ENCODE peak calls at places on chromosomes 5 and 9, in six cellular contexts. C is A549; T is fibroblast of the aortic adventitia; S is Peyer's patch; N is CD8-positive, alpha-beta T cell; H is fibroblast of villous mesenchyme. Q is an unnamed sample.

GRCh38 chr5:31827862-31828261 is 188.9 kb downstream of the PDZD2 start:
- DNase-seq in C (no peak), T (no peak), S (no peak), N (no peak), H (peak; percentile 22), Q (no peak)

GRCh38 chr5:83026930-83027687 is 50.1 kb downstream of the TMEM167A start:
- DNase-seq in C (no peak), T (no peak), S (no peak), N (no peak), H (peak; percentile 8), Q (no peak)

GRCh38 chr9:138010274-138010800 is 132.8 kb downstream of the CACNA1B start:
- DNase-seq in C (no peak), T (no peak), S (no peak), N (no peak), H (no peak), Q (no peak)

GRCh38 chr5:82274343-82275266 is 3.5 kb downstream of the RPS23 start:
- DNase-seq in C (peak; percentile 16), T (no peak), S (no peak), N (no peak), H (no peak), Q (no peak)

GRCh38 chr5:68555891-68556689 is 340.5 kb downstream of the PIK3R1 start:
- DNase-seq in C (no peak), T (peak; percentile 15), S (no peak), N (no peak), H (no peak), Q (no peak)

GRCh38 chr5:1281038-1281882 is 13.6 kb downstream of the TERT start:
- DNase-seq in C (no peak), T (no peak), S (peak; percentile 19), N (no peak), H (no peak), Q (no peak)

GRCh38 chr5:81779125-81779934 is 28.4 kb upstream of the SSBP2 start:
- DNase-seq in C (no peak), T (peak; percentile 65), S (peak; percentile 68), N (no peak), H (peak; percentile 59), Q (no peak)

GRCh38 chr5:173890195-173890951 is 2.2 kb downstream of the CPEB4 start:
- DNase-seq in C (peak; percentile 48), T (peak; percentile 66), S (no peak), N (no peak), H (peak; percentile 28), Q (no peak)

GRCh38 chr9:127349483-127350127 is 47.4 kb upstream of the SLC2A8 start:
- DNase-seq in C (no peak), T (no peak), S (no peak), N (no peak), H (no peak), Q (no peak)

GRCh38 chr5:122500245-122501086 is 188.4 kb downstream of the SNCAIP start:
- DNase-seq in C (peak; percentile 56), T (peak; percentile 74), S (no peak), N (no peak), H (peak; percentile 65), Q (peak; percentile 24)

GRCh38 chr9:84575705-84576104 is 93.8 kb upstream of the NTRK2 start:
- DNase-seq in C (no peak), T (no peak), S (no peak), N (no peak), H (no peak), Q (no peak)

GRCh38 chr9:17018001-17018491 is 116.8 kb upstream of the CNTLN start:
- DNase-seq in C (no peak), T (peak; percentile 81), S (no peak), N (no peak), H (no peak), Q (peak; percentile 76)

GRCh38 chr9:104748359-104749031 is 1.0 kb downstream of the NIPSNAP3A start:
- DNase-seq in C (peak; percentile 28), T (peak; percentile 48), S (no peak), N (no peak), H (peak; percentile 26), Q (no peak)

GRCh38 chr5:119383008-119383407 is 27.2 kb downstream of the TNFAIP8 start:
- DNase-seq in C (no peak), T (no peak), S (no peak), N (no peak), H (no peak), Q (no peak)

GRCh38 chr5:35369965-35370790 is 139.9 kb upstream of the PRLR start:
- DNase-seq in C (no peak), T (no peak), S (no peak), N (no peak), H (no peak), Q (no peak)

GRCh38 chr9:130664191-130665028 is at the start of gene PRDM12:
- DNase-seq in C (peak; percentile 47), T (no peak), S (no peak), N (no peak), H (no peak), Q (no peak)

GRCh38 chr5:74318985-74319563 is 321.5 kb downstream of the ENC1 start:
- DNase-seq in C (peak; percentile 46), T (peak; percentile 46), S (no peak), N (no peak), H (peak; percentile 35), Q (no peak)

GRCh38 chr5:103207653-103208052 is 50.9 kb upstream of the MACIR start:
- DNase-seq in C (no peak), T (peak; percentile 44), S (no peak), N (no peak), H (peak; percentile 22), Q (no peak)

GRCh38 chr9:81318571-81318970 is 370.8 kb downstream of the TLE1 start:
- DNase-seq in C (peak; percentile 51), T (peak; percentile 10), S (no peak), N (no peak), H (peak; percentile 76), Q (peak; percentile 18)

GRCh38 chr9:124298646-124299235 is 41.0 kb downstream of the NEK6 start:
- DNase-seq in C (no peak), T (no peak), S (no peak), N (no peak), H (peak; percentile 45), Q (no peak)

GRCh38 chr9:135568026-135568425 is 6.5 kb downstream of the PAEP start:
- DNase-seq in C (no peak), T (no peak), S (no peak), N (no peak), H (no peak), Q (no peak)

GRCh38 chr5:36680066-36680465 is 73.7 kb downstream of the SLC1A3 start:
- DNase-seq in C (no peak), T (no peak), S (no peak), N (no peak), H (no peak), Q (no peak)

GRCh38 chr9:71767421-71768321 is 642 bp downstream of the CEMIP2 start:
- DNase-seq in C (no peak), T (peak; percentile 36), S (peak; percentile 61), N (no peak), H (peak; percentile 33), Q (no peak)

DNA sequence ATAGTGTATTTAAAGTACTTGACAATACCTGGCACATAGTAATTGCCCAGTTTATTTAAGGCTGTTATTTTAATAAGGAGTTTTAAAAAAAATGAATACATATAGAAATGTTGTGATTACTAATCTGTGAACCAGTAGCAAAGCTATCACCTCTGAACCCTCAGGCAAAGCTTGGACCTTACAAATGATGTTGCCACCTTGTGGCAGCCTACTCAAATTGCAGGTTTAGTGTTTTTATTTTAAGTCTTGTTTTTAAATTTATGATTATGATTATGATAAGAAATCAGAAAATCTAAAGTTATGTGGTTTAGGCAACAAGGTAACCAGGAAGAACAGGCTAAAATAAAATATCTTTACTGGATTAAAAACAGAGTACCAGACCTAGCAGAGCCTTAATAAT is 35.8 kb downstream of the PPARGC1B start:
- DNase-seq in C (peak; percentile 61), T (no peak), S (no peak), N (no peak), H (no peak), Q (no peak)
- TF ChIP-seq CTCF in C (peak; percentile 38), T (no peak), S (peak; percentile 80), N (peak; percentile 14), H (no peak), Q (no peak)

DNA sequence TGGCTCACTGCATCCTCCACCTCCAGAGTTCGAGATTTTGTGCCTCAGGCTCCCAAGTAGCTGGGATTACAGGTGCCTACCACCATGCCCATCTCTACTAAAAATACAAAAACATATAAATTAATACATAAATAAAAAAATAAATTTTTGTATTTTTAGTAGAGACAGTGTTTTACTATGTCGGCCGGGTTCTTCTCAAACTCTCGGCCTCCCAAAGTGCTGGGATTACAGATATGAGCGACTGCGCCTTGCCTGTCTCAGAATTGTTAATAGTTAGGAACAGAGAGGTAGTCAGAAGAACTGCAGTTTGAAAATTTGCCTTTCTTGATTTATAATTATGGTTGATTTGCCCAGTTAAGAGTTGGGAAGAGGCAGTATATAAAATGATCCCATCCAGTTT is 2.8 kb downstream of the ATP6V1G1 start:
- DNase-seq in C (no peak), T (no peak), S (no peak), N (no peak), H (no peak), Q (no peak)
- H3K4me3 ChIP-seq in C (no peak overlapping the region), T (no peak overlapping the region), S (no peak overlapping the region), N (no peak overlapping the region), H (no peak overlapping the region), Q (no peak overlapping the region)

GRCh38 chr5:58496488-58496887 is 5.3 kb downstream of the GAPT start:
- DNase-seq in C (no peak), T (no peak), S (no peak), N (no peak), H (no peak), Q (no peak)
- TF ChIP-seq CTCF in C (peak; percentile 15), T (no peak), S (peak; percentile 18), N (no peak), H (peak; percentile 27), Q (no peak)

GRCh38 chr5:160418561-160419457 is at the start of gene SLU7:
- DNase-seq in C (peak; percentile 95), T (peak; percentile 94), S (peak; percentile 91), N (peak; percentile 88), H (peak; percentile 97), Q (peak; percentile 80)

GRCh38 chr5:160420331-160420610 is 1.4 kb upstream of the PTTG1 start:
- DNase-seq in C (no peak), T (no peak), S (no peak), N (no peak), H (no peak), Q (no peak)

GRCh38 chr5:160421625-160422258 is at the start of gene PTTG1:
- DNase-seq in C (peak; percentile 95), T (peak; percentile 94), S (peak; percentile 97), N (peak; percentile 77), H (peak; percentile 97), Q (peak; percentile 75)

GRCh38 chr5:160419458-160420330 is 813 bp upstream of the SLU7 start:
- DNase-seq in C (no peak), T (no peak), S (no peak), N (no peak), H (peak; percentile 16), Q (no peak)

DNA sequence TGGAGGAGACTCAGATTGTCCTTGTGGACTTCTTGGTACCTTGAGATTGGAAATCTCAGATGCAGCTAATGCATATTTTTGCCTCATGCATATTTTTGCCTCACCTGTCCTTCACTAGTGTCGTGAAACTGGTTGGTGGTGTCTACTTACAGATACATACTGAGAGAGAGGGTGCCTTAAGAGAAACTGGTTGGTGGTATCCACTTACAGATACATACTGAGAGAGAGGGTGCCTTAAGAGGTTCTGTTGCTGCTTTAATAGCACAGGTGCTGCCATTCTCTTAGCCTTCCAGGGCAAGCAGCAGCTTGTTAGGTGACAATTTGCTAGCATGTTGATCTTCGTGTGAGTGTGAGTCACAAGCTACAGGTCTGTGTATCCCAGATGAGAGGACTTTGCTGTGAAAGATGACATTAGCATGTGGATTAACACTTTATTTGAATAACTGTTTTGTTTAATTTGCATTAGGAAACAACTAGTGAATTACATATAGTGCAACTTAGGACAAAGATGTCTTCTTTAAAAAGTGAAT is 1.4 kb downstream of the PTTG1 start:
- DNase-seq in C (no peak), T (no peak), S (no peak), N (no peak), H (no peak), Q (no peak)
- H3K4me3 ChIP-seq in C (peak overlapping the region; percentile 80), T (peak overlapping the region; percentile 73), S (no peak overlapping the region), N (no peak overlapping the region), H (peak overlapping the region; percentile 66), Q (peak overlapping the region; percentile 82)

Q was measured in AG09309.